ENCODE peak calls at places on chromosomes 2 and 18, in four cellular contexts. L, K, U and V are unnamed samples.

GRCh38 chr2:240604291-240604938 is 17.9 kb downstream of the CAPN10 start:
- DNase-seq in K (peak), U (no peak), L (peak), V (peak)

GRCh38 chr2:235238537-235238936 is 255.3 kb upstream of the AGAP1 start:
- DNase-seq in U (no peak), L (no peak), K (peak), V (no peak)

GRCh38 chr2:85042330-85042729 is 71.4 kb downstream of the KCMF1 start:
- DNase-seq in U (no peak), K (no peak), L (no peak), V (no peak)

GRCh38 chr2:73235315-73236028 is 1.4 kb downstream of the CCT7 start:
- DNase-seq in U (no peak), L (peak), K (no peak), V (no peak)

GRCh38 chr2:211181626-211182025 is 625.2 kb downstream of the CPS1 start:
- DNase-seq in K (peak), U (no peak), L (no peak), V (peak)

GRCh38 chr2:112812318-112813042 is 24.1 kb downstream of the IL1B start:
- DNase-seq in U (no peak), L (no peak), K (peak), V (no peak)

GRCh38 chr2:229784791-229785190 is 70.4 kb upstream of the DNER start:
- DNase-seq in L (no peak), U (no peak), K (no peak), V (no peak)

GRCh38 chr2:221571108-221571390 is 1.1 kb downstream of the EPHA4 start:
- DNase-seq in U (no peak), K (peak), L (no peak), V (no peak)

GRCh38 chr2:131143803-131144202 is 38.7 kb downstream of the PLEKHB2 start:
- DNase-seq in K (no peak), L (no peak), U (no peak), V (no peak)

GRCh38 chr2:118249531-118249930 is 161.3 kb downstream of the INSIG2 start:
- DNase-seq in K (no peak), L (no peak), U (no peak), V (no peak)

GRCh38 chr2:118148133-118148532 is 59.9 kb downstream of the INSIG2 start:
- DNase-seq in K (no peak), L (no peak), U (no peak), V (no peak)

GRCh38 chr2:45691600-45691999 is 40.1 kb downstream of the PRKCE start:
- DNase-seq in K (no peak), L (peak), U (peak), V (no peak)

GRCh38 chr2:236107971-236108625 is 60.1 kb downstream of the GBX2 start:
- DNase-seq in L (no peak), U (no peak), K (no peak), V (no peak)

GRCh38 chr2:183490930-183491329 is 366.7 kb downstream of the NUP35 start:
- DNase-seq in L (no peak), K (peak), U (no peak), V (no peak)

GRCh38 chr2:172168917-172169346 is 66.2 kb upstream of the DLX2 start:
- DNase-seq in K (no peak), L (no peak), U (no peak), V (no peak)

GRCh38 chr2:181972431-181973190 is 13.0 kb upstream of the PPP1R1C start:
- DNase-seq in L (no peak), U (no peak), K (no peak), V (no peak)

GRCh38 chr2:74849228-74849892 is 15.4 kb downstream of the HK2 start:
- DNase-seq in K (no peak), L (peak), U (peak), V (peak)

GRCh38 chr2:23592898-23593297 is 207.9 kb downstream of the KLHL29 start:
- DNase-seq in L (no peak), K (no peak), U (no peak), V (no peak)

GRCh38 chr2:168526641-168527040 is 70.6 kb downstream of the CERS6 start:
- DNase-seq in L (no peak), U (no peak), K (peak), V (no peak)

GRCh38 chr18:32439802-32440201 is 30.9 kb downstream of the GAREM1 start:
- DNase-seq in U (no peak), K (no peak), L (peak), V (peak)

GRCh38 chr2:14633451-14634211 is 1.1 kb downstream of the LRATD1 start:
- DNase-seq in K (peak), L (no peak), U (no peak), V (peak)

GRCh38 chr2:26608557-26608956 is 32.6 kb downstream of the CIB4 start:
- DNase-seq in U (no peak), K (no peak), L (no peak), V (no peak)

GRCh38 chr2:59997371-59997770 is 556.1 kb downstream of the BCL11A start:
- DNase-seq in K (no peak), L (no peak), U (no peak), V (no peak)

GRCh38 chr2:190744041-190744440 is 95.2 kb downstream of the NAB1 start:
- DNase-seq in U (no peak), K (no peak), L (no peak), V (no peak)

GRCh38 chr2:216880509-216881184 is 20.8 kb upstream of the TNP1 start:
- DNase-seq in K (peak), U (no peak), L (no peak), V (no peak)

GRCh38 chr2:225400546-225400945 is 1.0 kb downstream of the NYAP2 start:
- DNase-seq in L (no peak), U (no peak), K (no peak), V (no peak)

GRCh38 chr2:29233428-29233827 is 118.2 kb downstream of the CLIP4 start:
- DNase-seq in K (peak), U (no peak), L (no peak), V (peak)

GRCh38 chr18:44895176-44895798 is 214.6 kb downstream of the SETBP1 start:
- DNase-seq in L (peak), U (peak), K (peak), V (no peak)

GRCh38 chr2:84939426-84940087 is 31.4 kb upstream of the KCMF1 start:
- DNase-seq in L (peak), K (no peak), U (peak), V (no peak)

GRCh38 chr2:62084823-62085222 is 111.1 kb upstream of the B3GNT2 start:
- DNase-seq in K (no peak), U (no peak), L (no peak), V (no peak)

GRCh38 chr2:176193048-176193447 is 4.6 kb downstream of the HOXD1 start:
- DNase-seq in L (no peak), U (no peak), K (no peak), V (no peak)

GRCh38 chr2:165795011-165795410 is 964 bp upstream of the GALNT3 start:
- DNase-seq in K (no peak), L (no peak), U (peak), V (no peak)

GRCh38 chr2:40199758-40200157 is 252.1 kb downstream of the SLC8A1 start:
- DNase-seq in L (no peak), K (no peak), U (no peak), V (no peak)

GRCh38 chr2:200752835-200753234 is 58.9 kb upstream of the BZW1 start:
- DNase-seq in K (no peak), U (no peak), L (no peak), V (no peak)

GRCh38 chr2:120735750-120736170 is at the start of gene GLI2:
- DNase-seq in L (no peak), U (peak), K (peak), V (peak)

GRCh38 chr2:128732976-128733431 is 414.3 kb upstream of the HS6ST1 start:
- DNase-seq in L (no peak), U (no peak), K (peak), V (no peak)

GRCh38 chr2:171521361-171522056 is 765 bp upstream of the CYBRD1 start:
- DNase-seq in K (no peak), U (no peak), L (no peak), V (no peak)

GRCh38 chr2:174332607-174333001 is 2.1 kb upstream of the SP9 start:
- DNase-seq in K (no peak), U (no peak), L (no peak), V (peak)

DNA sequence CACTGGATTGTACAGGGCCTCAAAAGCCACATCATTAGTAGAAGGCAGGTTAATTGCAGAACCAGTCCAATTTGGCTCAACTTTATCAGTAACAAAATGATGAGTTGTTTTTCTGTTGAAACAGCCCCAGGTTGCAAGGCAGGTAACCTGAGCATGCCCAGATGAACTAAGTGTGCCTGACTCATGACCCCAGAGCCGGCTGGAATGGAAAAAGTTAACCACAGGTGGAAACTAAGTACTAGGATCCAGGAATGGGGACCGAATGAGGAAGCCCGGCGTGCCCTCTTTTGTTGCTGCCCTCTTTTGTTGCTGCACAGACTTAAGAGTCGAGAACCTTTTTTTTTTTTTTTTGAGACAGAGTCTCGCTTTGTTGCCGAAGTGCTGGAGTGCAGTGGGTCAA is 79.5 kb upstream of the YWHAQ start:
- DNase-seq in K (no peak), L (no peak), U (no peak), V (no peak)
- TF ChIP-seq CTCF in K (no peak), L (no peak), U (no peak), V (no peak)

DNA sequence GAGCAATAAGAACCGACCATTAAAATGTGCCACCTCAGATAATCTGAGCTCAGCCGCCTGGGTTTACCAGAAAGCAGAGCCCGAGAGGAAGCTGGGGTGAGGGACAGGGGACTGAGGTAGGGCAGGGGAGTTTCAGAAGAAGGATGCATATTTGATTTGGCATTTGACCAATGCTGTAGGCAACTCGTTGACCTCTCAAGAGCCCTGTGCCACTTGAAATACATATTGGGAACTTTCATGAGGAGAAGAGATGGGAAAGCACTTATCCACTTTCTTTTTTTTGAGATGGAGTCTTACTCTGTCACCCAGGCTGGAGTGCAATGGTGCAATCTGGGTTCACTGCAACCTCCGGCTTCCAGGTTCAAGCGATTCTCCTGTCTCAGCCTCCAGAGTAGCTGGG is 148.4 kb upstream of the SPRED2 start:
- DNase-seq in K (no peak), L (no peak), U (no peak), V (no peak)
- H2AFZ ChIP-seq in K (no peak), L (no peak), U (no peak), V (no peak)

DNA sequence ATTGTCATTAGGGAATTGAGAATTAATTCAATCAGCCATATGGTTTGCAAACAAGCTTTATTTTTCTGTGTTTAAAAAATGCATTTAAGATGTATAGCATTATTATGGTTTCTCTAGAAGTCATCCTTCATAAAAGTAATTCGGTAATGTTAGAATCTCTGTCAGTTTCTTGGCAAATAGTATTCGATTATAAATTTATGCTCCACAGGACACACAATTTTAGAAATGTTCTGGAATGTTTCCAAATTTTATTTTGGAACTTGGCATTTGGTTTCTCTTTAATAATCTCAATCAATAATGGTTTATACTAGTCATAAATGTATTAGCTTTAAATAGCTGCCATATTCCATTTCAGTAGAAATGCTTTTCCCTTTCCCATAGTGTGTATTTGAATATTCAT is 156.4 kb downstream of the PLCL1 start:
- DNase-seq in U (no peak), L (no peak), K (no peak), V (no peak)
- TF ChIP-seq CTCF in U (no peak), L (no peak), K (no peak), V (no peak)

DNA sequence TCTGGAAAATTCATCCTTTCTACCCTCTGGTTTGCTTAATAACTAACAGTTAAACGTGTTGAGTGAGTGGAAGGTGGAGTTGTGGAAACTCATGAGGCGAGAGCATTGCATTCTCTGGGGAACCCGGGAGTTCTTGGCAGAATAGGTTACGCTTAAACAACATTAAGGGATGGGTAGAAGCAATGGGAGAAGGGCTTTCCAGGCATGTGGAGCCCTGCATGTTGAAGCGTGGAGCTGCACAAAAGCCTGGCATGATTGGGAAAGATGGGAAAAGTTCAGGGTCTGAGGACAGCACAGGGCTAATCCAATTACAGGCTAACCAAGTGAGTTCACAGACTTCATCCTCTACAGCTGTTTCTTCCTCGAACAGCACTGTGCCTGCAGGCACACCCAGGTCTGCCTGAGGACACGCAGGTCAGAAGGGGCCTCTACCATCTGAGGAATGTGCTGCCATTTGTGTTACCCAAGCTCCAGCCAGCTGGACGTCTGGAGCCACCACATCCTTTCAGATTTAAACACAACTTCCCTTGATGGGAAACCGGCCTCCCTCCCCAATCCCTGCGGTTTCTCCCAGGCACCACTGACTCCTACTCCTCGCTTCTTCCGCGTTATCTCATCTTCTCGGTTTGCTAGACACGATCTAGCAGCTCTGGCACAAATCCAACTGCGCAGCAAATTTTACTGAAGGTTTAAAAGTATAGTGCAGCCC is 164.2 kb downstream of the ANTXR1 start:
- DNase-seq in K (peak), U (no peak), L (no peak), V (peak)
- H2AFZ ChIP-seq in K (no peak), U (no peak), L (no peak), V (peak)

GRCh38 chr2:151946856-151947523 is 118.8 kb upstream of the ARL5A start:
- DNase-seq in U (peak), K (peak), L (peak), V (peak)
- TF ChIP-seq CTCF in U (peak), K (peak), L (peak), V (peak)